ENCODE peak calls at places on chromosomes 16 and 17, in five cellular contexts. One of them, this sample, is unnamed.
A peak's percentile ranks its signal among the peaks of the same experiment; 100 is the strongest.

GRCh38 chr17:65039349-65039988 is 17.1 kb downstream of the GNA13 start:
- DNase-seq in GM12878: peak; percentile 68
- DNase-seq in K562: no peak
- DNase-seq in HepG2: no peak
- DNase-seq in SK-N-SH: no peak
- DNase-seq in this sample: no peak

GRCh38 chr17:35051579-35052239 is 11.8 kb downstream of the RFFL start:
- DNase-seq in GM12878: no peak
- DNase-seq in HepG2: peak; percentile 78
- DNase-seq in K562: no peak
- DNase-seq in SK-N-SH: no peak
- DNase-seq in this sample: no peak

GRCh38 chr17:30472238-30472890 is 4.8 kb upstream of the GOSR1 start:
- DNase-seq in SK-N-SH: no peak
- DNase-seq in K562: no peak
- DNase-seq in HepG2: no peak
- DNase-seq in GM12878: no peak
- DNase-seq in this sample: no peak

GRCh38 chr17:36008998-36009665 is 7.8 kb upstream of the CCL15 start:
- DNase-seq in HepG2: peak; percentile 48
- DNase-seq in GM12878: no peak
- DNase-seq in SK-N-SH: peak; percentile 10
- DNase-seq in K562: peak; percentile 77
- DNase-seq in this sample: no peak

GRCh38 chr17:50147841-50148225 is 2.6 kb downstream of the PPP1R9B start:
- DNase-seq in SK-N-SH: peak; percentile 70
- DNase-seq in GM12878: no peak
- DNase-seq in K562: no peak
- DNase-seq in HepG2: peak; percentile 90
- DNase-seq in this sample: no peak

GRCh38 chr17:70896843-70897242 is 727.5 kb downstream of the KCNJ2 start:
- DNase-seq in K562: no peak
- DNase-seq in GM12878: no peak
- DNase-seq in SK-N-SH: no peak
- DNase-seq in HepG2: no peak
- DNase-seq in this sample: no peak

GRCh38 chr17:50620848-50621247 is 13.8 kb upstream of the ABCC3 start:
- DNase-seq in GM12878: no peak
- DNase-seq in SK-N-SH: peak; percentile 74
- DNase-seq in HepG2: no peak
- DNase-seq in K562: peak; percentile 54
- DNase-seq in this sample: peak; percentile 59

GRCh38 chr17:51258756-51259573 is 884 bp downstream of the MBTD1 start:
- DNase-seq in K562: peak; percentile 50
- DNase-seq in SK-N-SH: no peak
- DNase-seq in GM12878: no peak
- DNase-seq in HepG2: peak; percentile 39
- DNase-seq in this sample: peak; percentile 36

GRCh38 chr16:23754594-23755483 is at the start of gene CHP2:
- DNase-seq in SK-N-SH: peak; percentile 58
- DNase-seq in HepG2: no peak
- DNase-seq in K562: peak; percentile 93
- DNase-seq in GM12878: no peak
- DNase-seq in this sample: peak; percentile 30

GRCh38 chr17:42613699-42614295 is 4.3 kb downstream of the TUBG1 start:
- DNase-seq in K562: no peak
- DNase-seq in SK-N-SH: no peak
- DNase-seq in GM12878: no peak
- DNase-seq in HepG2: no peak
- DNase-seq in this sample: no peak

GRCh38 chr16:87806608-87807546 is 41.1 kb upstream of the KLHDC4 start:
- DNase-seq in SK-N-SH: peak; percentile 86
- DNase-seq in HepG2: peak; percentile 61
- DNase-seq in GM12878: no peak
- DNase-seq in K562: peak; percentile 48
- DNase-seq in this sample: no peak

GRCh38 chr16:27405546-27406451 is 3.8 kb downstream of the IL21R start:
- DNase-seq in HepG2: no peak
- DNase-seq in GM12878: no peak
- DNase-seq in SK-N-SH: no peak
- DNase-seq in K562: no peak
- DNase-seq in this sample: no peak
- TF ChIP-seq FOXM1 in HepG2: no peak
- TF ChIP-seq FOXM1 in GM12878: no peak
- TF ChIP-seq FOXM1 in SK-N-SH: no peak
- TF ChIP-seq FOXM1 in K562: no peak
- TF ChIP-seq FOXM1 in this sample: no peak

GRCh38 chr17:33169580-33170285 is 123.4 kb downstream of the ASIC2 start:
- DNase-seq in HepG2: no peak
- DNase-seq in K562: no peak
- DNase-seq in GM12878: no peak
- DNase-seq in SK-N-SH: no peak
- DNase-seq in this sample: no peak

GRCh38 chr17:33166472-33166871 is 126.6 kb downstream of the ASIC2 start:
- DNase-seq in K562: no peak
- DNase-seq in SK-N-SH: no peak
- DNase-seq in HepG2: no peak
- DNase-seq in GM12878: no peak
- DNase-seq in this sample: no peak

GRCh38 chr17:33163827-33164555 is 129.1 kb downstream of the ASIC2 start:
- DNase-seq in GM12878: no peak
- DNase-seq in SK-N-SH: no peak
- DNase-seq in K562: no peak
- DNase-seq in HepG2: no peak
- DNase-seq in this sample: no peak

DNA sequence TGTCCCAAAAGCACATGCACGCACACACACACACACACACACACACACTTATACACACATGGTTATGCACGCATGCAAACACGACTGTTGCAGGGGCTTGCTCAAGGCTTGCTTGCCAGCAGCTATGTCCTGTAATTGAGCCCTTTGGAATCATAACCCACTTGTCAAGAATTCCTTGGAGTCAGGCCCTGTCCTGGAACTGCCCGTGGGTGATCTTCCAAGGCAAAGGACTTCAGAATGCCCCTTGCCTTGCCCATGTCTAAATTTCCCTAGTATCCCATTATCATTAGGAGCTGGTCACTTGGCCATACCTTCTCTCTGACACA is 128.6 kb downstream of the ASIC2 start:
- DNase-seq in SK-N-SH: no peak
- DNase-seq in K562: no peak
- DNase-seq in HepG2: no peak
- DNase-seq in GM12878: no peak
- DNase-seq in this sample: no peak
- TF ChIP-seq FOXM1 in SK-N-SH: no peak
- TF ChIP-seq FOXM1 in K562: no peak
- TF ChIP-seq FOXM1 in HepG2: no peak
- TF ChIP-seq FOXM1 in GM12878: no peak
- TF ChIP-seq FOXM1 in this sample: no peak

GRCh38 chr17:77908501-77908900 is 50.0 kb upstream of the TNRC6C start:
- DNase-seq in K562: no peak
- DNase-seq in HepG2: no peak
- DNase-seq in GM12878: no peak
- DNase-seq in SK-N-SH: no peak
- DNase-seq in this sample: no peak

GRCh38 chr17:77905266-77905665 is 53.2 kb upstream of the TNRC6C start:
- DNase-seq in K562: no peak
- DNase-seq in HepG2: no peak
- DNase-seq in GM12878: no peak
- DNase-seq in SK-N-SH: no peak
- DNase-seq in this sample: no peak

GRCh38 chr17:77907497-77908120 is 50.9 kb upstream of the TNRC6C start:
- DNase-seq in SK-N-SH: no peak
- DNase-seq in HepG2: no peak
- DNase-seq in K562: no peak
- DNase-seq in GM12878: no peak
- DNase-seq in this sample: no peak

GRCh38 chr17:77905766-77906165 is 52.7 kb upstream of the TNRC6C start:
- DNase-seq in HepG2: no peak
- DNase-seq in GM12878: no peak
- DNase-seq in K562: no peak
- DNase-seq in SK-N-SH: no peak
- DNase-seq in this sample: no peak

GRCh38 chr17:77906377-77906871 is 52.1 kb upstream of the TNRC6C start:
- DNase-seq in GM12878: no peak
- DNase-seq in K562: no peak
- DNase-seq in SK-N-SH: no peak
- DNase-seq in HepG2: no peak
- DNase-seq in this sample: no peak
- TF ChIP-seq FOXM1 in GM12878: no peak
- TF ChIP-seq FOXM1 in K562: no peak
- TF ChIP-seq FOXM1 in SK-N-SH: no peak
- TF ChIP-seq FOXM1 in HepG2: no peak
- TF ChIP-seq FOXM1 in this sample: no peak

GRCh38 chr16:47477680-47478079 is 16.5 kb downstream of the PHKB start:
- DNase-seq in K562: no peak
- DNase-seq in GM12878: no peak
- DNase-seq in SK-N-SH: no peak
- DNase-seq in HepG2: no peak
- DNase-seq in this sample: no peak
- TF ChIP-seq FOXM1 in K562: no peak
- TF ChIP-seq FOXM1 in GM12878: no peak
- TF ChIP-seq FOXM1 in SK-N-SH: no peak
- TF ChIP-seq FOXM1 in HepG2: no peak
- TF ChIP-seq FOXM1 in this sample: no peak

GRCh38 chr16:89283449-89283848 is 65.9 kb downstream of the ZNF778 start:
- DNase-seq in HepG2: no peak
- DNase-seq in K562: no peak
- DNase-seq in SK-N-SH: no peak
- DNase-seq in GM12878: no peak
- DNase-seq in this sample: no peak
- TF ChIP-seq FOXM1 in HepG2: no peak
- TF ChIP-seq FOXM1 in K562: no peak
- TF ChIP-seq FOXM1 in SK-N-SH: no peak
- TF ChIP-seq FOXM1 in GM12878: no peak
- TF ChIP-seq FOXM1 in this sample: no peak

GRCh38 chr17:40623419-40624217 is 24.0 kb downstream of the SMARCE1 start:
- DNase-seq in GM12878: no peak
- DNase-seq in HepG2: no peak
- DNase-seq in SK-N-SH: no peak
- DNase-seq in K562: no peak
- DNase-seq in this sample: no peak

GRCh38 chr17:40621558-40621957 is 26.1 kb downstream of the SMARCE1 start:
- DNase-seq in SK-N-SH: no peak
- DNase-seq in GM12878: no peak
- DNase-seq in K562: no peak
- DNase-seq in HepG2: no peak
- DNase-seq in this sample: no peak

GRCh38 chr17:40622509-40622928 is 25.1 kb downstream of the SMARCE1 start:
- DNase-seq in K562: no peak
- DNase-seq in GM12878: no peak
- DNase-seq in HepG2: no peak
- DNase-seq in SK-N-SH: no peak
- DNase-seq in this sample: no peak

GRCh38 chr17:40621019-40621418 is 26.6 kb downstream of the SMARCE1 start:
- DNase-seq in GM12878: no peak
- DNase-seq in K562: no peak
- DNase-seq in SK-N-SH: no peak
- DNase-seq in HepG2: no peak
- DNase-seq in this sample: no peak

DNA sequence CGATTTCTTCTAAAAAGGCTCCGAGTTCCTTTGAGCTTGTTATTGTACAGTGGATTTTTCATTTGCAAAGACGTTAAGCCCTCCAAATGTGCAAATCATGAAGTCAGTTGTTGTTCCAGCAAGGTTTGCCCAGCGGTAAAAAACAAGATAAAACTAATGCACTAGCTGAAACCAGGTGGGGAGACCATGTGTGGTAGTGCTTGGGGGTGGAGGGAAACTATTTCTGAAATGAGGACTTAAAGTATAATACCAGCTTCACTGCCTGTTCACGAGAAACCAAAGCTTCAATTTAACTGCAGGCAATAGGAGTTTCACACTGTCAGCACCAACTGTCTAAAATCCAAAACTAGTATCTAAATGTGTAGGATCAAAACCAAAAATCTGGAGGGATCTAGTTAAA is 22.3 kb downstream of the SMARCE1 start:
- DNase-seq in SK-N-SH: no peak
- DNase-seq in K562: no peak
- DNase-seq in GM12878: no peak
- DNase-seq in HepG2: no peak
- DNase-seq in this sample: no peak
- TF ChIP-seq FOXM1 in SK-N-SH: no peak
- TF ChIP-seq FOXM1 in K562: no peak
- TF ChIP-seq FOXM1 in GM12878: no peak
- TF ChIP-seq FOXM1 in HepG2: no peak
- TF ChIP-seq FOXM1 in this sample: no peak

This sample was measured in HEK293T.